ENCODE peak calls at places on chromosomes 3 and 15, in four cellular contexts. V, M, Y and O are unnamed samples. For H3K27me3, the result is how much of the 10 kb centered on the place peaks cover.

GRCh38 chr3:48023377-48023776 is 7.2 kb upstream of the MAP4 start:
- DNase-seq in M (no peak), Y (peak), V (no peak), O (no peak)

GRCh38 chr15:100580414-100580813 is 21.6 kb downstream of the LINS1 start:
- DNase-seq in Y (no peak), V (no peak), M (no peak), O (no peak)

GRCh38 chr15:81275711-81276417 is 48.1 kb downstream of the STARD5 start:
- DNase-seq in Y (no peak), V (no peak), M (no peak), O (no peak)

GRCh38 chr15:101175396-101175795 is 76.5 kb downstream of the CHSY1 start:
- DNase-seq in Y (no peak), V (no peak), M (no peak), O (no peak)

GRCh38 chr3:192794216-192794615 is 66.9 kb upstream of the FGF12 start:
- DNase-seq in Y (no peak), M (no peak), V (no peak), O (no peak)

GRCh38 chr3:25372167-25372566 is 55.9 kb upstream of the RARB start:
- DNase-seq in Y (no peak), M (no peak), V (no peak), O (no peak)

GRCh38 chr15:60791216-60791615 is 312.3 kb upstream of the ICE2 start:
- DNase-seq in Y (no peak), V (no peak), M (no peak), O (no peak)

GRCh38 chr3:31448035-31448881 is 84.5 kb upstream of the STT3B start:
- DNase-seq in V (peak), M (no peak), Y (no peak), O (no peak)

GRCh38 chr15:89360294-89360971 is 25.8 kb upstream of the POLG start:
- DNase-seq in Y (no peak), M (no peak), V (peak), O (no peak)

GRCh38 chr3:189824629-189825312 is 193.6 kb downstream of the TP63 start:
- DNase-seq in Y (peak), M (no peak), V (no peak), O (no peak)

GRCh38 chr3:141076026-141076797 is 25.1 kb downstream of the SPSB4 start:
- DNase-seq in V (peak), Y (no peak), M (peak), O (no peak)

GRCh38 chr3:114411811-114412803 is 118.3 kb downstream of the TIGIT start:
- DNase-seq in M (no peak), Y (peak), V (no peak), O (no peak)

GRCh38 chr15:29675791-29676301 is 146.4 kb downstream of the TJP1 start:
- DNase-seq in Y (no peak), V (peak), M (no peak), O (no peak)

GRCh38 chr3:43348852-43349574 is 62.7 kb downstream of the SNRK start:
- DNase-seq in Y (no peak), V (no peak), M (no peak), O (no peak)

GRCh38 chr3:63043631-63044030 is 168.4 kb upstream of the CADPS start:
- DNase-seq in M (no peak), V (no peak), Y (no peak), O (no peak)

GRCh38 chr3:15633159-15633558 is 31.6 kb downstream of the BTD start:
- DNase-seq in V (peak), M (no peak), Y (no peak), O (no peak)

GRCh38 chr15:72825831-72826230 is 42.3 kb upstream of the ADPGK start:
- DNase-seq in M (no peak), Y (no peak), V (no peak), O (no peak)

GRCh38 chr3:81874738-81875137 is 113.3 kb upstream of the GBE1 start:
- DNase-seq in M (no peak), Y (no peak), V (no peak), O (no peak)

GRCh38 chr15:31473384-31474058 is 146.9 kb downstream of the KLF13 start:
- DNase-seq in Y (no peak), V (no peak), M (no peak), O (no peak)

GRCh38 chr3:38054166-38054991 is 15.4 kb downstream of the DLEC1 start:
- DNase-seq in M (no peak), V (no peak), Y (peak), O (no peak)

GRCh38 chr3:126917232-126917804 is 65.6 kb upstream of the PLXNA1 start:
- DNase-seq in V (no peak), Y (no peak), M (no peak), O (no peak)
- H3K4me2 ChIP-seq in V (no peak), Y (no peak), M (no peak), O (no peak)

DNA sequence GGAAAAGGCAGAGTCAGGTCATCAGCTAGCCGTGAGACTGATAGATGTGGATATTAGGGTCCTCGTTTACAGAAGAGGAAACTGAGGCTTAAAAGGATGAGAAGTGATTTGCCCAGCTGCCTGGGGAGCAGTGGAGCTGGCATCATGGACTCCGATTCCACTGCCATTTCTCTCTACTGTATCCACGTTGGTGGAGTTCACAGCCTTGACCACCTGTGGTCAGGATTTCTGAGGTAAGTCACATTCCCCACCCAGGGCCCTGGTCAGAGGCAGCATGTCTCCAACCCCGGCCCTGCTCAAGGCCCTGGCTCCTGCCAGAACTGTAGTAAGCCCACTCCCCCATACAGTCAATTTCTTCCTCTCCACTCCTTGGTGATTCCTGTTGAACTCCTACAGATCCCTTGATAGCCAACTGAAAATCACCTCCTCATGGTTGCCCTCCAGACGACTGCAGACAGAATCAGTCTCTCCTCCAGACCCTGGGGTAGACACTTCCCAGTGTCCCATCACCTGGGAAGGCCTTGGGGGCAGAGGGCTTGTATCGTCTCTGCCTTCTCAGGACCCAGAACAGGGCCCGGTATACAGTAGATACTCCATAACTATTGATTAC is 41.2 kb upstream of the SLC6A6 start:
- DNase-seq in V (no peak), Y (no peak), M (no peak), O (no peak)
- H3K27me3 ChIP-seq in V (under half), Y (half or more), M (under half), O (under half)

DNA sequence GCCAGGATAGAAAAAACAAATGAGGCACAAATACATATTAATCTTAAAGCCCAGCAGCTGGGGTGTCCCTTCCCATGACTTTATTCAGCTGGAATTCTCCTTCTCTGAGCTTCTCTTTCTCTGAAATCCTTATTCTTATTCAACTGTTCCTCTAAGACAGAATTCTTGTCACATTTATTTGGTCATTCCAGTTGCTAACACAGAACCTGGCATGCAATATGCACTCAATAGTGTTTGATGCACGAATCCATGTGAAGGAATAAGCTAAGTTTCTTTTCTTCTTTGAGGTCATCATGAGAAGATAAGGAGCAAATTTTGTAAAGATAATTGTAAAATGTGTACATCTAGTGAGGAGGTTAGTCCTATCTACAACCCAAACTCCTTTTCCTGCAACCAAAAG is 154.3 kb upstream of the KCNMB2 start:
- DNase-seq in Y (peak), V (no peak), M (no peak), O (no peak)
- H3K27ac ChIP-seq in Y (peak), V (no peak), M (no peak), O (no peak)

GRCh38 chr3:184443831-184444230 is 64.0 kb downstream of the CHRD start:
- DNase-seq in V (no peak), M (no peak), Y (no peak), O (no peak)

GRCh38 chr3:184450542-184450941 is 70.7 kb downstream of the CHRD start:
- DNase-seq in Y (no peak), M (no peak), V (no peak), O (no peak)

GRCh38 chr3:184453296-184453695 is 73.4 kb downstream of the CHRD start:
- DNase-seq in V (no peak), Y (no peak), M (no peak), O (no peak)

GRCh38 chr3:184448321-184449160 is 68.7 kb downstream of the CHRD start:
- DNase-seq in Y (peak), V (no peak), M (no peak), O (no peak)

DNA sequence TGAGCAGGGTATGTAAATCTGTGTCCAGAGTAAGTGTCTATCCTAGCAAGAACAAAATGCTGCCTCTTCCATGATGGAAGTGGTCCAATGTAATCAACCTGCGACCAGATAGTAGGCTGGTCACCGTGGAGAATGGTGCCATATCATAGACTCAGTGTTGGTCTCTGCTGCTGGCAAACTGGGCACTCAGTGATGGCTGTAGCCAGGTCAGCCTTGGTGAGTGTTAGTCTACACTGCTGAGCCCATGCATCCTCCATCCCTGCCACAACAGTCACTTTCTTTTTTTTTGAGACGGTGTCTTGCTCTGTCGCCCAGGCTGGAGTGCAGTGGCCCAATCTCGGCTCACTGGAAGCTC is 69.3 kb downstream of the CHRD start:
- DNase-seq in M (no peak), V (no peak), Y (no peak), O (no peak)
- H3K4me2 ChIP-seq in M (no peak), V (no peak), Y (no peak), O (no peak)

DNA sequence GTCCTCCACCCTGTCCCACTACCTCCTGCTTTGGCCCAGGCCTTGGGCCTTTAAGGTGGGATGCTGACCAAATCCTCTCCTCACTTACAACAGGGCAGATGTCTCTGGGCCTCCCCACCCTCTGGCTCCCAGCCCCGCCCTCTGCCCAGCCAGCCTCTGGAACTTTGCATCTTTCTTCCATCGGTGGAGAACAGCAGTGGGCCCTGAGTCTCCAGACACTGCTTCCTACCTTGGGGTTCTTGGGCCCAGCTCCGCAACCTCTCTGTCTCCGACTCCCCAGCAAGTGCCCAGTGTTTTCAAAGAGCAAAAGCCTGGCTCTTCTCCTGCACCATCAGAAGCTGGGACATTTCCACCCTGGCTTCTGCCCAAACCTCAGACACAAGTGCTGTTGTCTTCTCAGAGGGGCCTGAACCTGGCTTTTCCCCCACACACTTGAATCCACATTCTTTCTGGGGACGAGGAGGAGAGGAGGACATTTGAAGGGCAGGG is 33.1 kb downstream of the MRAS start:
- DNase-seq in M (no peak), V (no peak), Y (peak), O (no peak)
- H3K27me3 ChIP-seq in M (under half), V (under half), Y (under half), O (under half)

GRCh38 chr3:159786489-159787181 is 202.0 kb upstream of the IL12A start:
- DNase-seq in Y (peak), M (no peak), V (no peak), O (no peak)

GRCh38 chr3:159781867-159782266 is 206.8 kb upstream of the IL12A start:
- DNase-seq in V (no peak), Y (no peak), M (no peak), O (no peak)

GRCh38 chr3:159782724-159783421 is 205.8 kb upstream of the IL12A start:
- DNase-seq in M (no peak), Y (no peak), V (no peak), O (no peak)

GRCh38 chr3:159785276-159785675 is 203.4 kb upstream of the IL12A start:
- DNase-seq in M (no peak), Y (peak), V (no peak), O (no peak)

GRCh38 chr3:159783780-159784747 is 204.6 kb upstream of the IL12A start:
- DNase-seq in M (no peak), Y (no peak), V (no peak), O (no peak)
- H3K27ac ChIP-seq in M (no peak), Y (peak), V (no peak), O (no peak)